ENCODE peak calls at places on chromosome 11, in four cellular contexts. I is Peyer's patch, O is transverse colon, X is endothelial cell of umbilical vein. D is an unnamed sample.

GRCh38 chr11:130192845-130193267 is 33.3 kb downstream of the ST14 start:
- DNase-seq in O (no peak), X (no peak), I (no peak), D (no peak)

GRCh38 chr11:14773755-14774154 is 118.3 kb downstream of the CYP2R1 start:
- DNase-seq in X (no peak), I (no peak), O (no peak), D (no peak)

GRCh38 chr11:125214466-125215204 is 50.1 kb downstream of the PKNOX2 start:
- DNase-seq in O (no peak), X (peak), I (peak), D (no peak)

GRCh38 chr11:58024601-58025091 is 965 bp downstream of the OR9Q1 start:
- DNase-seq in X (peak), I (peak), O (peak), D (peak)

GRCh38 chr11:47333886-47334443 is 18.5 kb downstream of the MYBPC3 start:
- DNase-seq in O (no peak), X (no peak), I (no peak), D (no peak)

GRCh38 chr11:134164490-134165370 is 59.0 kb downstream of the NCAPD3 start:
- DNase-seq in I (no peak), X (no peak), O (no peak), D (no peak)

GRCh38 chr11:69393178-69393832 is 88.2 kb upstream of the LINC01488 start:
- DNase-seq in O (no peak), I (no peak), X (no peak), D (no peak)

GRCh38 chr11:72741429-72741833 is 10.8 kb downstream of the ARAP1 start:
- DNase-seq in I (no peak), O (peak), X (no peak), D (no peak)

GRCh38 chr11:115469361-115469760 is 34.9 kb downstream of the CADM1 start:
- DNase-seq in I (no peak), O (no peak), X (no peak), D (no peak)

GRCh38 chr11:46342237-46342636 is 5.0 kb upstream of the DGKZ start:
- DNase-seq in I (peak), O (no peak), X (peak), D (no peak)

GRCh38 chr11:112929432-112929831 is 31.8 kb upstream of the NCAM1 start:
- DNase-seq in I (no peak), X (no peak), O (no peak), D (no peak)

GRCh38 chr11:118896472-118896913 is 12.8 kb downstream of the CXCR5 start:
- DNase-seq in O (peak), X (no peak), I (no peak), D (no peak)

GRCh38 chr11:17391493-17392355 is 3.3 kb upstream of the KCNJ11 start:
- DNase-seq in I (no peak), X (no peak), O (no peak), D (no peak)

GRCh38 chr11:24234822-24235508 is 261.9 kb upstream of the LUZP2 start:
- DNase-seq in I (no peak), O (peak), X (peak), D (peak)

GRCh38 chr11:111963786-111964385 is 26.7 kb downstream of the DIXDC1 start:
- DNase-seq in I (no peak), O (no peak), X (no peak), D (no peak)

GRCh38 chr11:19592842-19593241 is 119.8 kb upstream of the NAV2 start:
- DNase-seq in I (no peak), O (no peak), X (no peak), D (no peak)

GRCh38 chr11:99952816-99953215 is 734.3 kb upstream of the ARHGAP42 start:
- DNase-seq in X (no peak), I (no peak), O (no peak), D (no peak)

GRCh38 chr11:20131744-20132666 is 28.3 kb downstream of the DBX1 start:
- DNase-seq in X (peak), I (peak), O (peak), D (peak)

GRCh38 chr11:7576671-7577225 is 62.9 kb downstream of the PPFIBP2 start:
- DNase-seq in O (no peak), I (no peak), X (peak), D (no peak)

GRCh38 chr11:113242767-113243397 is 71.5 kb upstream of the TTC12 start:
- DNase-seq in I (no peak), O (no peak), X (no peak), D (no peak)

GRCh38 chr11:72984448-72985077 is 157.6 kb downstream of the FCHSD2 start:
- DNase-seq in O (no peak), I (no peak), X (no peak), D (no peak)

GRCh38 chr11:74097838-74098237 is 73.0 kb downstream of the C2CD3 start:
- DNase-seq in I (no peak), X (no peak), O (no peak), D (no peak)

DNA sequence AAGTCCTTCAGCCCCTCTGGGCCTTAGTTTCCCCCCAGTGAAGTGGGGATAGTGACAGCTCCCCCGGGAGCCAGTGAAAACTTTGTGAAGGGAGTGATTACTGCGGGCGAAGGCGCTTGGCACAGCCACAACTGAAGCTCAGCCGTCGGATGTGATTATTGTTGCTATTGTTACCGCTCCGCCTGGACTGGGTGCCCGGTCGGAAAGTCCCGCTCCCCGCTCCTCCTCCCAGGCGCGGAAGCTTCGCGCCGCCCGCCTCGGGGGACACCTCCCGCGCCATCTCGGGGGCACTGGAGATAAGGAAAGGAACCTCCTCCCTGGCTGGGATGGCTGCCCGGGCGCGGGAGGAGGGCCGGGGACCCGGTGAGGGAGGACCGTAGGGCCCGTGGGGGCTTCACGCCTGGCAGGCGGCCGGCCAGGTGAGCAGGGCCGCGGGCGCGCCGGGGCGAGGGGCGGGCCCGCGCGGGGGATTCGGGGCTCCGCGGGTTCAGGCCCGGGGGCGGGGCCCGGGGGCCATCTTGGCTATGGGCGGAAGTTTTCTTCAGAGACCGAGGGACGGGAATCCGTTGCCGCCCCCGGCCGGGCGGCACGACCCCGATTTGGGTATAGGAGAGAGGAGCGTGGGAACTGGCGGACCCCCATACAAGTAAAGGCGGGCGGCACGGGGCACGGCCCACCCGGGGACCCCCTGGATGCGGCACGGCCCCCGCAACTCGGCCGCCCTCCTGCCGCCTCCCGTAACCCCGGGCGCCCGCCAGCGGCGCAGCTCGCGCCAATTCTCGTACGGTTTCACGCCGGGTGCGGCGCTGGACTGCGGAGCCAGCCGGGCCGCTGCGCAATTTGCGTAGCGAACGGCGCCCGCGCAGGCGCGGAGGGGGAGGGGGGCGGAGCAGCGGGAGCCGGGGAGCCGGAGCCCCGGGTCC is at the start of gene GPR137:
- DNase-seq in O (peak), I (peak), X (peak), D (peak)
- TF ChIP-seq POLR2A in O (peak), I (peak), X (peak), D (peak)

GRCh38 chr11:65423516-65424199 is 1.1 kb downstream of the NEAT1 start:
- DNase-seq in O (peak), I (peak), X (peak), D (no peak)
- TF ChIP-seq POLR2A in O (no peak), I (no peak), X (peak), D (peak)

GRCh38 chr11:64857485-64857884 is 13.0 kb upstream of the CDC42BPG start:
- DNase-seq in I (no peak), X (no peak), O (no peak), D (no peak)

GRCh38 chr11:64858467-64859401 is 14.3 kb upstream of the CDC42BPG start:
- DNase-seq in X (no peak), O (peak), I (no peak), D (no peak)

GRCh38 chr11:64855596-64856304 is 11.3 kb upstream of the CDC42BPG start:
- DNase-seq in X (no peak), O (no peak), I (no peak), D (no peak)

GRCh38 chr11:64854534-64855502 is 10.4 kb upstream of the CDC42BPG start:
- DNase-seq in X (peak), O (peak), I (peak), D (peak)

DNA sequence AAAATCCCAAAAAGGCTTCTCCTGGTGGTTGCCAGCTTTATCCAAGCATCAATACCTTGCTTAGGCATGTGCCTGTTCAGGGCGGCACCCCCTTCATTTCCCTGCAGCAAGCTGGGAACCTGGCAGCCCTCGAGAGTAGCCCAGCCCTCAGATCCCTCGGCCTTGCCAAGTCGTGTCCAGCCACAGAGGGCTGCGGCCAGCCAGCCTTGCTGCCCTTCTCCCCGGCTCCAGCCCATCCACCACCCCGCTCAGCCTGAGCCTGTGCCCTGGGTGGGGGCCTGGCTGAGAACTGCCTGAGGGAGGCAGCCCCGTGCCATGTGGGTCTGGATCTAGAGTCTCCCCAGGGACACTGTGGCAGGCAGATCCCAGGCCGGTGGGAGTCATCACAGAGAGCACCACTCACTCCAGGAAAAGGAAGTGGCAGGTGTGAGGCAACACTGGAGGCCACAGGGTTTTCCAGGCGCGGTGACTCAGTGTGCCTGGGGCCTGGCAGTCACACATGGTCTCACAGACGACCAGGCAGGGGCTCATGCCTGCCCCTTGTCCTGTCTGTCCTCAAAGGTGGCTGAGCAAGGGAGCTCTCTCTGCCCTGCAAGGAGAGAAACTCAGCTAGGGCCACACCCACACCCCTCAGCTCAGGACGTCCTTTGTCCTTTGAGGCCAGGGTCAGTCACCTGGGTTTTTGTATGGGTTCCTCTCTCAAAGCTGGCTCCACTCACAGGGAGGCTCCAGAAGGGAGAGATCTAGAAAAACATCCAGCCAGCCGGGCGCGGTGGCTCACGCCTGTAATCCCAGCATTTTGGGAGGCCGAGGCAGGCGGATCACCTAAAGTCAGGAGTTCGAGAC is 12.2 kb upstream of the CDC42BPG start:
- DNase-seq in X (peak), O (peak), I (peak), D (peak)
- TF ChIP-seq POLR2A in X (no peak), O (no peak), I (peak), D (no peak)

DNA sequence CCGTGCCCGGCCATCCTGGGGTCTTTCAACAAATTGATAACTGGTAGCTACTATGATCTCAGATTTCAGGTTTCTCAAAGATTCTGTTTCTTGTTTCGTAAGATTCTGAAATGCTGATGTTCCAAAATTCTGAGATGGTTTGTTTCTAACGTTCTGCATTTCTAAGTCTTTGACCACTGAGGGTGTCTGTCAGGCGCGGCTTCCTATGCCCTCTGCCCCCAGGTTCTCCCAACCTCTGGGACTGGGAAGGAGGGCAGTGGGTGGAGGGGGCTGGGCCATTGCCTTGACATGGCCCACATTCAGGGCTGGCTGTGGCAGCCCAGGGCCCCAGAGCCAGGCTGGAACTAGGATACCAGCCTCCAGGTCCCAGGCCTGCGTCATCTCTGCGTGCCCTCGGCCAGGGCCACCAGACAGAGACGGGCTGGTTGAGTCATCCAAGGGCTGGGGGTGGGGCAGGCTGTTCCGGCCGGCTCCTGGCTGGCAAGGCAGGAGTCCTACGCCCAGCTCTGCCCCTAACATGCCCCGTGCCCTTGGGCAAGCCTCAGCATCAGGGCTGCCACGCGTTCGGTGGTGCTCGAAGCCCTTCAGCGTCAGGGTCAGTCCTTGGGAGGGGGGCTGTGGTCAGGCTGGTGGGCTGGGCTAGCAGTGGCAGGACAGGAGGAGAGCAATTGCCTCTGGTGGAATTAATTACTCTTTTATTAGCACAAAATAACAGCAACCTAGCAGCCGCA is 5.2 kb downstream of the TMEM134 start:
- DNase-seq in O (peak), I (peak), X (no peak), D (peak)
- TF ChIP-seq POLR2A in O (peak), I (peak), X (no peak), D (peak)

GRCh38 chr11:568306-569259 is 7.7 kb upstream of the PHRF1 start:
- DNase-seq in I (peak), O (peak), X (peak), D (peak)
- TF ChIP-seq POLR2A in I (peak), O (peak), X (peak), D (peak)

DNA sequence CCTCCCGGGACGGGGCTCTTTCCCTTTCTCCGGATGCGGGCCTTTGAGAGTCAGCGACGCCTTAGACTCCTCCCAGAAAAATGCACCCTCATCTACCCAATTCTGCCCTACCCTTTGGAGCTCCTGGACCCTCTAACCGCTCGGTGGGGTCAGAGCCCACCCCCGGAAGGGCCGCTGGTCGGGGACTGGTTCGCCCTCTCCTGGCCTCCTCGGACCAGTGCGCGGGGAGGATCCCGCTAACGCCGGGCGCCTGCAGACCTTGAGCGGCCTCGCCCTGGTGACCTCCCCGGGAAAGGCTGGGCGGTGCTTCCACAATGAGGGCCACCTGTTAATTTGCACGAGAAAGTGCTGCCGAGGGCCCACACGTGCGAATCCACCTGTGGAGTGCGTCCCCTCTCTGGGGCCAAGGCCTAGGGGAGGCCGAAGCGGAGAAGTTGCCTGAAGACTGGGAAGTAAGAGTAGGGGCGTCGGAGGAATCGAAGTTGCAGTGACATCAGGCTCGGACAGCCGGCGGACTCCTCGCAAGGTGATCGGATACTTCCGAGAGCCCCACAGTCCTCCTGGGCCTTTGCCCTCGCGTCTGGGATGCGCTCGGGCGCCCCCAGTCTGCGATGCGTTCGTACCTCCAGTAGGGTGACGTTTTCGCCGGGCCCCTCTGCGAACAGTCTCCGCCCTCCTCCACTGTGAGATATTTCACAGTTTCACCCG is 61.5 kb downstream of the ENDOD1 start:
- DNase-seq in O (peak), X (peak), I (peak), D (no peak)
- TF ChIP-seq POLR2A in O (peak), X (no peak), I (peak), D (no peak)